ENCODE peak calls at places on chromosomes 7 and 10, in ten cellular contexts. X is tibial nerve, W is spleen, K is upper lobe of right lung, P is OCI-LY7, O is psoas muscle, Q is astrocyte, C is hepatocyte, B is HCT116, J is K562. D is an unnamed sample.

GRCh38 chr7:56250135-56250534 is 133.9 kb upstream of the NUPR2 start:
- DNase-seq in O (no peak), P (no peak), B (no peak), X (no peak), Q (no peak), C (no peak), W (no peak), K (no peak), J (no peak), D (no peak)

GRCh38 chr7:155521743-155522398 is 24.5 kb downstream of the CNPY1 start:
- DNase-seq in J (no peak), X (no peak), K (no peak), B (no peak), Q (no peak), C (no peak), W (no peak), P (no peak), O (no peak), D (no peak)

GRCh38 chr7:155224116-155224811 is 73.4 kb upstream of the INSIG1 start:
- DNase-seq in W (peak; percentile 47), J (no peak), K (no peak), B (no peak), X (no peak), O (no peak), C (no peak), Q (no peak), P (no peak), D (no peak)

GRCh38 chr10:106795619-106796018 is 368.9 kb downstream of the SORCS1 start:
- DNase-seq in O (no peak), X (no peak), C (peak; percentile 70), B (no peak), Q (no peak), K (no peak), J (peak; percentile 44), P (no peak), W (no peak), D (no peak)

GRCh38 chr7:116780521-116780920 is 81.9 kb upstream of the CAPZA2 start:
- DNase-seq in P (no peak), C (no peak), J (no peak), B (no peak), Q (peak; percentile 25), K (no peak), X (no peak), W (no peak), O (no peak), D (no peak)

GRCh38 chr7:29921404-29922010 is 68.1 kb downstream of the SCRN1 start:
- DNase-seq in O (no peak), P (peak; percentile 68), Q (peak; percentile 25), J (peak; percentile 79), W (no peak), X (no peak), C (peak; percentile 68), B (peak; percentile 46), K (no peak), D (no peak)

GRCh38 chr10:84375011-84375410 is 46.6 kb downstream of the CCSER2 start:
- DNase-seq in Q (peak; percentile 39), X (no peak), K (no peak), J (peak; percentile 78), C (peak; percentile 73), B (peak; percentile 57), P (peak; percentile 57), O (no peak), W (no peak), D (no peak)

GRCh38 chr10:75035975-75036708 is 75.3 kb upstream of the SAMD8 start:
- DNase-seq in C (no peak), X (no peak), Q (peak; percentile 51), J (no peak), O (no peak), B (no peak), W (no peak), K (no peak), P (no peak), D (no peak)

GRCh38 chr7:47470567-47471357 is 111.1 kb downstream of the TNS3 start:
- DNase-seq in C (peak; percentile 75), Q (no peak), B (no peak), X (no peak), J (no peak), O (no peak), W (no peak), P (no peak), K (no peak), D (no peak)

GRCh38 chr10:19811517-19811916 is 4.7 kb upstream of the PLXDC2 start:
- DNase-seq in W (no peak), O (no peak), Q (peak; percentile 28), X (no peak), K (no peak), C (peak; percentile 44), J (no peak), B (no peak), P (no peak), D (no peak)

GRCh38 chr10:34648507-34648906 is 166.6 kb downstream of the PARD3 start:
- DNase-seq in X (no peak), P (no peak), Q (no peak), J (no peak), W (no peak), O (no peak), B (no peak), C (no peak), K (no peak), D (no peak)

GRCh38 chr10:34649385-34649784 is 165.7 kb downstream of the PARD3 start:
- DNase-seq in Q (no peak), P (no peak), X (no peak), K (no peak), C (no peak), B (no peak), O (no peak), W (no peak), J (no peak), D (no peak)

GRCh38 chr10:34647848-34648247 is 167.2 kb downstream of the PARD3 start:
- DNase-seq in P (no peak), B (no peak), C (no peak), X (no peak), W (no peak), J (no peak), K (no peak), O (no peak), Q (no peak), D (no peak)

GRCh38 chr10:34648919-34649318 is 166.2 kb downstream of the PARD3 start:
- DNase-seq in Q (no peak), B (no peak), W (no peak), J (no peak), O (no peak), C (no peak), X (no peak), P (no peak), K (no peak), D (no peak)

GRCh38 chr10:34647157-34647556 is 167.9 kb downstream of the PARD3 start:
- DNase-seq in C (no peak), P (no peak), J (no peak), K (no peak), X (no peak), W (no peak), B (no peak), Q (no peak), O (no peak), D (no peak)
- H3K4me1 ChIP-seq in C (no peaks in the 10 kb centered on the region), P (no peaks in the 10 kb centered on the region), J (no peaks in the 10 kb centered on the region), K (no peaks in the 10 kb centered on the region), X (no peaks in the 10 kb centered on the region), W (no peaks in the 10 kb centered on the region), B (no peaks in the 10 kb centered on the region), Q (no peaks in the 10 kb centered on the region), O (peaks cover 18% of the 10 kb centered on the region), D (no peaks in the 10 kb centered on the region)

DNA sequence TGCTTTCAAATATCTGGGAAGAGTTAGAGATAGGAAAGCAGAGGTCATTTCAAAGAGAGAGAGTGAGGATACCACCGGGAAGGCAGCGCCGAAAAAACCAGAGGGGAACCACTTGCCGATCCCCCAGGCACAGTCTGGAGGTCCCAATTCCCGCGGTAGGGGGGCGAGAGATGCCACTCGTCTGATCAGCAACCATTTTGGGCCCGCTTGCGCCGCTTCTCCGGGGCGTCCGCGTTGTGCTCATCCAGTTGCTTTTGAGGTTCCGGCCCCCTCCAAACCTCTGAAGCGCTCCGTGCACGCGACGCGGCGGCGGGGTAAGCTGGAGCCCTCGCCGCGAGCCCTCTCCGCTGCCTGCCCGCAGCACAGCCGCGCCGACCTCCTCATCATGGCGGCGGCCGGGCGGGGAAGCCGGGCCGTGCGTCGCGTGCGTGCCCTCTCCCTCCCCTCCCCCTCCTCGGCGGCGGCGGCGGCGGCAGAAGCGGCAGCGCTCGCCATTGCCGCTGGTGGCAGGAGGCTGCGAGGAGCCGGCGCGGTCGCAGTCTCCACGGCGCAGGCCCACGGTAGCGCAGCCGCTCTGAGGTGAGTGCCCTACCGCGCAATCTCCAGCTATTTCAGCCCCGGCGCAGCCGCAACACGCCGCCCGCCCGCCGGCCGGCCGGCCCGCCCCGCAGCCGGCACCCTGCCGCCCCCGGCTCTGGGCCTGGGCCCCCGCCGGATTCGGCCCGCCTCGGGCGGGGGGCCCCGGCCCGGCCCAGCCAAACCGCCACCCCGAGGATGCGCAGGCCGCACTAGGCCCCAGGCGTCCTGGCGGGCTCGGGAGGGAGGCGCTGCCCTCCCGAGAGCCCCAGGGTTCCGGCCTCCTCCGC is at the start of gene NRF1:
- DNase-seq in W (peak; percentile 98), K (peak; percentile 96), X (peak; percentile 76), O (peak; percentile 92), J (peak; percentile 97), Q (peak; percentile 83), C (peak; percentile 96), P (peak; percentile 91), B (peak; percentile 48), D (peak; percentile 79)
- TF ChIP-seq CTCF in W (no peak), K (peak; percentile 35), X (peak; percentile 20), O (peak; percentile 23), J (peak; percentile 53), Q (no peak), C (peak; percentile 1), P (no peak), B (no peak), D (no peak)

GRCh38 chr10:119288574-119289001 is 81.2 kb downstream of the GRK5 start:
- DNase-seq in K (no peak), O (no peak), B (no peak), J (no peak), X (no peak), Q (no peak), C (no peak), P (no peak), W (no peak), D (no peak)
- H3K4me1 ChIP-seq in K (peaks cover 72% of the 10 kb centered on the region), O (peaks cover 37% of the 10 kb centered on the region), B (no peaks in the 10 kb centered on the region), J (no peaks in the 10 kb centered on the region), X (peaks cover 49% of the 10 kb centered on the region), Q (no peaks in the 10 kb centered on the region), C (peaks cover 20% of the 10 kb centered on the region), P (peaks cover 64% of the 10 kb centered on the region), W (peaks cover 86% of the 10 kb centered on the region), D (peaks cover 11% of the 10 kb centered on the region)

DNA sequence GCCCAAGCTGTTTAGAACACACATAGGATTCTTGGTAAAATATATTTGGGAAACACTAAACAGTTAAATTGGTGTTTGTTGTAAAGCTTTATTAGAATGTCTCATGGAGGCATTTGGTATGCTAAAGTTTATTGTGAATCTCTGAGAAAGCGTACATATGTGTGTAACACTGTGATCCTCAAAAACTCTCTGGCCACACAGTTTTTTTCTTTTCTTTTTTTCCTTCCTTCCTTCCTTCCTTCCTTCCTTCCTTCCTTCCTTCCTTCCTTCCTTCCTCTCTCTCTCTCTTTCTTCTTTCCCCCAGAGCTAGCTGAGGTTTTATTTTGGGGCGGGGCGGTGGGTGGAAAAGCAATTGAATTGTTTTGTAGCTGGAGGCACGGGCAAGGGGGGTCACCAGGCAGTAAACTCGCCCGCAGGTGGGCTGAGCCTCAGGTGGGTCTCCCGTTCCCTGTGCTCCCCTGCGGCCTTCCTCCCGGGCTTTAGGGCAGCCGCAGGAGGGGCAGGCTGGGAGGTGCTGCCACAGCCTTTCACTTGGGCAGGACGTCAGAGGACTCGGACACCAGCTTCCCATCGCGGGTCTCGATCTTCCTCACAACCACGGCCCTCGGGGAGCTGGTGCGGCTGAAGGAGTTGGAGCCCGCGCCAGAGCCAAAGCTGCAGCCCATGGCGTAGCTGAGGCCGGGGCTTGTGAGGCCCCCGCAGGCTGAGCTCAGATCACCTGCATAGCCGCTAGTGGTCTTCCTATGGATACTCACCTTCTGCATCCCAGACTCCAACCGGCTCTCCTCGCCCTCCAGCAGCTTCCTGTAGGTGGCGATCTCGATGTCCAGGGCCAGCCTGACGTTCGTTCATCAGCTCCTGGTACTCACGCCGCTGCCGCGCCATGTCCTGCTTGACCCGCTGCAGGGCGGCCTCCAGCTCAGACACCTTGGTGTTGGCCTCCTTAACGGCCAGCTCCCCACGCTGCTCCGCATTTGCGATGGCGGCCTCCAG is 459.0 kb downstream of the GATA3 start:
- DNase-seq in Q (no peak), J (peak; percentile 20), B (no peak), W (no peak), C (no peak), P (no peak), X (no peak), O (no peak), K (no peak), D (no peak)
- TF ChIP-seq CTCF in Q (no peak), J (peak; percentile 17), B (no peak), W (no peak), C (no peak), P (no peak), X (no peak), O (no peak), K (no peak), D (no peak)

D was measured in breast epithelium.